ENCODE peak calls at places on chromosomes 5 and 9, in eight cellular contexts. One of them, this sample, is unnamed.

GRCh38 chr9:134391319-134392231 is 65.3 kb downstream of the RXRA start:
- DNase-seq in SK-N-SH: no peak
- DNase-seq in esophagus muscularis mucosa: no peak
- DNase-seq in A549: no peak
- DNase-seq in GM12878: peak; percentile 69
- DNase-seq in transverse colon: peak; percentile 54
- DNase-seq in H1: no peak
- DNase-seq in upper lobe of left lung: no peak
- DNase-seq in this sample: no peak

GRCh38 chr5:148746826-148747535 is 79.4 kb upstream of the ADRB2 start:
- DNase-seq in SK-N-SH: no peak
- DNase-seq in esophagus muscularis mucosa: no peak
- DNase-seq in A549: no peak
- DNase-seq in GM12878: no peak
- DNase-seq in transverse colon: no peak
- DNase-seq in H1: no peak
- DNase-seq in upper lobe of left lung: no peak
- DNase-seq in this sample: no peak

GRCh38 chr5:147303976-147304375 is 69.2 kb downstream of the STK32A start:
- DNase-seq in SK-N-SH: no peak
- DNase-seq in esophagus muscularis mucosa: no peak
- DNase-seq in A549: no peak
- DNase-seq in GM12878: no peak
- DNase-seq in transverse colon: no peak
- DNase-seq in H1: no peak
- DNase-seq in upper lobe of left lung: peak; percentile 60
- DNase-seq in this sample: no peak

GRCh38 chr5:2670856-2671404 is 80.5 kb downstream of the IRX2 start:
- DNase-seq in SK-N-SH: no peak
- DNase-seq in esophagus muscularis mucosa: no peak
- DNase-seq in A549: no peak
- DNase-seq in GM12878: no peak
- DNase-seq in transverse colon: no peak
- DNase-seq in H1: no peak
- DNase-seq in upper lobe of left lung: no peak
- DNase-seq in this sample: no peak

GRCh38 chr5:118793091-118793490 is 195.3 kb downstream of the DTWD2 start:
- DNase-seq in SK-N-SH: peak; percentile 20
- DNase-seq in esophagus muscularis mucosa: no peak
- DNase-seq in A549: no peak
- DNase-seq in GM12878: no peak
- DNase-seq in transverse colon: no peak
- DNase-seq in H1: no peak
- DNase-seq in upper lobe of left lung: no peak
- DNase-seq in this sample: no peak

GRCh38 chr9:127749090-127749787 is 14.1 kb upstream of the TOR2A start:
- DNase-seq in SK-N-SH: no peak
- DNase-seq in esophagus muscularis mucosa: no peak
- DNase-seq in A549: no peak
- DNase-seq in GM12878: no peak
- DNase-seq in transverse colon: no peak
- DNase-seq in H1: no peak
- DNase-seq in upper lobe of left lung: no peak
- DNase-seq in this sample: no peak

GRCh38 chr9:130918102-130918869 is 20.8 kb downstream of the FIBCD1 start:
- DNase-seq in SK-N-SH: no peak
- DNase-seq in esophagus muscularis mucosa: no peak
- DNase-seq in A549: no peak
- DNase-seq in GM12878: no peak
- DNase-seq in transverse colon: no peak
- DNase-seq in H1: no peak
- DNase-seq in upper lobe of left lung: no peak
- DNase-seq in this sample: no peak

GRCh38 chr5:143313298-143313852 is 90.1 kb downstream of the NR3C1 start:
- DNase-seq in SK-N-SH: no peak
- DNase-seq in esophagus muscularis mucosa: no peak
- DNase-seq in A549: no peak
- DNase-seq in GM12878: no peak
- DNase-seq in transverse colon: no peak
- DNase-seq in H1: no peak
- DNase-seq in upper lobe of left lung: no peak
- DNase-seq in this sample: no peak

GRCh38 chr5:82023530-82024095 is 51.8 kb downstream of the ATG10 start:
- DNase-seq in SK-N-SH: no peak
- DNase-seq in esophagus muscularis mucosa: no peak
- DNase-seq in A549: no peak
- DNase-seq in GM12878: no peak
- DNase-seq in transverse colon: no peak
- DNase-seq in H1: no peak
- DNase-seq in upper lobe of left lung: no peak
- DNase-seq in this sample: no peak

GRCh38 chr9:128249914-128250838 is 25.6 kb downstream of the GOLGA2 start:
- DNase-seq in SK-N-SH: peak; percentile 92
- DNase-seq in esophagus muscularis mucosa: no peak
- DNase-seq in A549: peak; percentile 60
- DNase-seq in GM12878: peak; percentile 25
- DNase-seq in transverse colon: peak; percentile 98
- DNase-seq in H1: peak; percentile 100
- DNase-seq in upper lobe of left lung: peak; percentile 97
- DNase-seq in this sample: peak; percentile 99

GRCh38 chr9:37996812-37997202 is 72.2 kb downstream of the SHB start:
- DNase-seq in SK-N-SH: no peak
- DNase-seq in esophagus muscularis mucosa: no peak
- DNase-seq in A549: no peak
- DNase-seq in GM12878: no peak
- DNase-seq in transverse colon: no peak
- DNase-seq in H1: no peak
- DNase-seq in upper lobe of left lung: no peak
- DNase-seq in this sample: no peak

GRCh38 chr9:91100878-91101450 is 260.8 kb downstream of the AUH start:
- DNase-seq in SK-N-SH: no peak
- DNase-seq in esophagus muscularis mucosa: no peak
- DNase-seq in A549: no peak
- DNase-seq in GM12878: no peak
- DNase-seq in transverse colon: peak; percentile 21
- DNase-seq in H1: no peak
- DNase-seq in upper lobe of left lung: peak; percentile 56
- DNase-seq in this sample: no peak

GRCh38 chr5:150615141-150615699 is 25.2 kb upstream of the SYNPO start:
- DNase-seq in SK-N-SH: no peak
- DNase-seq in esophagus muscularis mucosa: no peak
- DNase-seq in A549: no peak
- DNase-seq in GM12878: no peak
- DNase-seq in transverse colon: peak; percentile 41
- DNase-seq in H1: no peak
- DNase-seq in upper lobe of left lung: no peak
- DNase-seq in this sample: peak; percentile 79

GRCh38 chr5:180563994-180564393 is 27.3 kb downstream of the SCGB3A1 start:
- DNase-seq in SK-N-SH: no peak
- DNase-seq in esophagus muscularis mucosa: no peak
- DNase-seq in A549: no peak
- DNase-seq in GM12878: peak; percentile 12
- DNase-seq in transverse colon: no peak
- DNase-seq in H1: no peak
- DNase-seq in upper lobe of left lung: no peak
- DNase-seq in this sample: no peak

GRCh38 chr5:162956570-162956969 is 480.8 kb upstream of the CCNG1 start:
- DNase-seq in SK-N-SH: no peak
- DNase-seq in esophagus muscularis mucosa: no peak
- DNase-seq in A549: no peak
- DNase-seq in GM12878: no peak
- DNase-seq in transverse colon: no peak
- DNase-seq in H1: no peak
- DNase-seq in upper lobe of left lung: no peak
- DNase-seq in this sample: no peak

GRCh38 chr5:112016980-112017379 is 260.0 kb upstream of the NREP start:
- DNase-seq in SK-N-SH: no peak
- DNase-seq in esophagus muscularis mucosa: no peak
- DNase-seq in A549: no peak
- DNase-seq in GM12878: no peak
- DNase-seq in transverse colon: no peak
- DNase-seq in H1: no peak
- DNase-seq in upper lobe of left lung: no peak
- DNase-seq in this sample: no peak

GRCh38 chr5:179373961-179374505 is 28.8 kb upstream of the ADAMTS2 start:
- DNase-seq in SK-N-SH: peak; percentile 17
- DNase-seq in esophagus muscularis mucosa: no peak
- DNase-seq in A549: no peak
- DNase-seq in GM12878: no peak
- DNase-seq in transverse colon: no peak
- DNase-seq in H1: no peak
- DNase-seq in upper lobe of left lung: peak; percentile 12
- DNase-seq in this sample: no peak

GRCh38 chr5:117054808-117055398 is 480.3 kb upstream of the SEMA6A start:
- DNase-seq in SK-N-SH: no peak
- DNase-seq in esophagus muscularis mucosa: no peak
- DNase-seq in A549: no peak
- DNase-seq in GM12878: no peak
- DNase-seq in transverse colon: no peak
- DNase-seq in H1: no peak
- DNase-seq in upper lobe of left lung: no peak
- DNase-seq in this sample: no peak

GRCh38 chr9:95772320-95773060 is 103.0 kb upstream of the ERCC6L2 start:
- DNase-seq in SK-N-SH: no peak
- DNase-seq in esophagus muscularis mucosa: no peak
- DNase-seq in A549: no peak
- DNase-seq in GM12878: no peak
- DNase-seq in transverse colon: peak; percentile 79
- DNase-seq in H1: peak; percentile 64
- DNase-seq in upper lobe of left lung: no peak
- DNase-seq in this sample: no peak

GRCh38 chr5:158943057-158943456 is 156.7 kb downstream of the EBF1 start:
- DNase-seq in SK-N-SH: no peak
- DNase-seq in esophagus muscularis mucosa: no peak
- DNase-seq in A549: peak; percentile 92
- DNase-seq in GM12878: no peak
- DNase-seq in transverse colon: no peak
- DNase-seq in H1: no peak
- DNase-seq in upper lobe of left lung: no peak
- DNase-seq in this sample: no peak

GRCh38 chr9:70569070-70569772 is 154.8 kb upstream of the KLF9 start:
- DNase-seq in SK-N-SH: peak; percentile 22
- DNase-seq in esophagus muscularis mucosa: peak; percentile 14
- DNase-seq in A549: no peak
- DNase-seq in GM12878: no peak
- DNase-seq in transverse colon: no peak
- DNase-seq in H1: no peak
- DNase-seq in upper lobe of left lung: no peak
- DNase-seq in this sample: no peak

GRCh38 chr9:114283551-114284111 is 39.3 kb upstream of the ORM1 start:
- DNase-seq in SK-N-SH: no peak
- DNase-seq in esophagus muscularis mucosa: no peak
- DNase-seq in A549: no peak
- DNase-seq in GM12878: no peak
- DNase-seq in transverse colon: no peak
- DNase-seq in H1: no peak
- DNase-seq in upper lobe of left lung: no peak
- DNase-seq in this sample: no peak

DNA sequence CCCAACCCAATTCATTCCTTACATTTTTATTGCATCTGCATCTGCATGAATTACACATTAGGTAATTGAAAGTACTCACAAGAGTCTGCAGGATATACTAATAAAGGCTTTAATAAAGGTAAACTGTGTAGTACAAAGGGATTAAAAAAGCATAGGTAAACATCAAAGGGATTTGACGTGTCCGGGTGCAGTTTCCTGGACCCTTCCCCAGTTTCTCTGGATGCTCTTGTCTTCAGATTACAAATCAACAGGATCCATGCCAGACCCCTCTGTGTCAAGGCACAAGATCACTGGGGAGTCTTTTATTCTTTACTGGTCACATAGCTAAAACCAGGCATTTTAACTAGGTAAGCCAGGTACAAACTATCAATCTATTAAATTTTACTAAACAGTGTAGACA is 177.2 kb upstream of the TYRP1 start:
- DNase-seq in SK-N-SH: no peak
- DNase-seq in esophagus muscularis mucosa: no peak
- DNase-seq in A549: no peak
- DNase-seq in GM12878: no peak
- DNase-seq in transverse colon: no peak
- DNase-seq in H1: no peak
- DNase-seq in upper lobe of left lung: no peak
- DNase-seq in this sample: no peak
- TF ChIP-seq EP300 in SK-N-SH: no peak
- TF ChIP-seq EP300 in esophagus muscularis mucosa: no peak
- TF ChIP-seq EP300 in A549: no peak
- TF ChIP-seq EP300 in GM12878: no peak
- TF ChIP-seq EP300 in transverse colon: no peak
- TF ChIP-seq EP300 in H1: no peak
- TF ChIP-seq EP300 in upper lobe of left lung: no peak
- TF ChIP-seq EP300 in this sample: no peak

GRCh38 chr5:107772418-107773310 is 101.9 kb upstream of the EFNA5 start:
- DNase-seq in SK-N-SH: peak; percentile 1
- DNase-seq in esophagus muscularis mucosa: no peak
- DNase-seq in A549: no peak
- DNase-seq in GM12878: no peak
- DNase-seq in transverse colon: no peak
- DNase-seq in H1: no peak
- DNase-seq in upper lobe of left lung: peak; percentile 21
- DNase-seq in this sample: no peak
- TF ChIP-seq EP300 in SK-N-SH: no peak
- TF ChIP-seq EP300 in esophagus muscularis mucosa: no peak
- TF ChIP-seq EP300 in A549: no peak
- TF ChIP-seq EP300 in GM12878: no peak
- TF ChIP-seq EP300 in transverse colon: no peak
- TF ChIP-seq EP300 in H1: no peak
- TF ChIP-seq EP300 in upper lobe of left lung: no peak
- TF ChIP-seq EP300 in this sample: no peak

GRCh38 chr5:98877600-98877999 is 51.2 kb downstream of the CHD1 start:
- DNase-seq in SK-N-SH: no peak
- DNase-seq in esophagus muscularis mucosa: no peak
- DNase-seq in A549: no peak
- DNase-seq in GM12878: no peak
- DNase-seq in transverse colon: no peak
- DNase-seq in H1: no peak
- DNase-seq in upper lobe of left lung: no peak
- DNase-seq in this sample: no peak

GRCh38 chr5:98872679-98873078 is 56.1 kb downstream of the CHD1 start:
- DNase-seq in SK-N-SH: no peak
- DNase-seq in esophagus muscularis mucosa: no peak
- DNase-seq in A549: no peak
- DNase-seq in GM12878: no peak
- DNase-seq in transverse colon: no peak
- DNase-seq in H1: no peak
- DNase-seq in upper lobe of left lung: no peak
- DNase-seq in this sample: no peak
- TF ChIP-seq EP300 in SK-N-SH: no peak
- TF ChIP-seq EP300 in esophagus muscularis mucosa: no peak
- TF ChIP-seq EP300 in A549: no peak
- TF ChIP-seq EP300 in GM12878: no peak
- TF ChIP-seq EP300 in transverse colon: no peak
- TF ChIP-seq EP300 in H1: no peak
- TF ChIP-seq EP300 in upper lobe of left lung: no peak
- TF ChIP-seq EP300 in this sample: no peak

GRCh38 chr9:68447611-68448010 is 91.2 kb downstream of the PGM5 start:
- DNase-seq in SK-N-SH: no peak
- DNase-seq in esophagus muscularis mucosa: no peak
- DNase-seq in A549: no peak
- DNase-seq in GM12878: no peak
- DNase-seq in transverse colon: no peak
- DNase-seq in H1: no peak
- DNase-seq in upper lobe of left lung: no peak
- DNase-seq in this sample: no peak

GRCh38 chr9:68446836-68447235 is 90.4 kb downstream of the PGM5 start:
- DNase-seq in SK-N-SH: no peak
- DNase-seq in esophagus muscularis mucosa: no peak
- DNase-seq in A549: no peak
- DNase-seq in GM12878: no peak
- DNase-seq in transverse colon: peak; percentile 39
- DNase-seq in H1: no peak
- DNase-seq in upper lobe of left lung: no peak
- DNase-seq in this sample: no peak

GRCh38 chr9:68443560-68443959 is 87.1 kb downstream of the PGM5 start:
- DNase-seq in SK-N-SH: no peak
- DNase-seq in esophagus muscularis mucosa: no peak
- DNase-seq in A549: no peak
- DNase-seq in GM12878: no peak
- DNase-seq in transverse colon: no peak
- DNase-seq in H1: no peak
- DNase-seq in upper lobe of left lung: no peak
- DNase-seq in this sample: no peak
- TF ChIP-seq EP300 in SK-N-SH: no peak
- TF ChIP-seq EP300 in esophagus muscularis mucosa: no peak
- TF ChIP-seq EP300 in A549: no peak
- TF ChIP-seq EP300 in GM12878: no peak
- TF ChIP-seq EP300 in transverse colon: no peak
- TF ChIP-seq EP300 in H1: no peak
- TF ChIP-seq EP300 in upper lobe of left lung: no peak
- TF ChIP-seq EP300 in this sample: no peak

This sample was measured in stomach.